ENCODE peak calls at places on chromosomes 13 and 19, in ten cellular contexts. N is stimulated activated CD4-positive, alpha-beta T cell treated with anti-CD3 and anti-CD28 coated beads, Interleukin-4, amount 100 ng/mL, for 1 hour; O is A549; A is endothelial cell; T is amygdala; X is NCI-H774; H is kidney; C is activated T-cell treated with anti-CD3 and anti-CD28 coated beads, Interleukin-2, amount 50 U/mL, for 1 hour; R is amniotic stem cell; M is neural crest cell. Q is an unnamed sample.
A peak's percentile ranks its signal among the peaks of the same experiment; 100 is the strongest.

GRCh38 chr19:46967578-46968018 is 52.0 kb upstream of the NPAS1 start:
- DNase-seq in N (no peak), O (no peak), A (no peak), T (no peak), X (no peak), H (peak; percentile 80), C (peak; percentile 31), R (no peak), M (no peak), Q (no peak)

GRCh38 chr19:47631681-47632446 is 22.9 kb downstream of the BICRA start:
- DNase-seq in N (no peak), O (no peak), A (no peak), T (no peak), X (no peak), H (no peak), C (no peak), R (no peak), M (no peak), Q (no peak)

GRCh38 chr13:114102521-114103288 is 29.7 kb downstream of the RASA3 start:
- DNase-seq in N (no peak), O (no peak), A (no peak), T (no peak), X (no peak), H (peak; percentile 59), C (peak; percentile 19), R (no peak), M (no peak), Q (no peak)

GRCh38 chr13:20124303-20124702 is 36.5 kb downstream of the GJA3 start:
- DNase-seq in N (no peak), O (no peak), A (no peak), T (no peak), X (no peak), H (no peak), C (no peak), R (no peak), M (no peak), Q (no peak)

GRCh38 chr19:28793391-28794168 is 419.4 kb downstream of the UQCRFS1 start:
- DNase-seq in N (no peak), O (no peak), A (peak; percentile 15), T (no peak), X (no peak), H (peak; percentile 69), C (no peak), R (no peak), M (peak; percentile 1), Q (no peak)

GRCh38 chr13:37923236-37923635 is 53.7 kb upstream of the TRPC4 start:
- DNase-seq in N (no peak), O (no peak), A (no peak), T (no peak), X (no peak), H (no peak), C (no peak), R (no peak), M (no peak), Q (no peak)

GRCh38 chr13:19984430-19985218 is 26.1 kb downstream of the ZMYM2 start:
- DNase-seq in N (no peak), O (peak; percentile 16), A (no peak), T (no peak), X (no peak), H (no peak), C (no peak), R (peak; percentile 22), M (no peak), Q (peak; percentile 48)

GRCh38 chr19:46218160-46218559 is 11.4 kb upstream of the IGFL1 start:
- DNase-seq in N (peak; percentile 34), O (peak; percentile 56), A (peak; percentile 59), T (no peak), X (no peak), H (peak; percentile 18), C (no peak), R (no peak), M (peak; percentile 63), Q (peak; percentile 18)

GRCh38 chr19:15501596-15501995 is 6.7 kb upstream of the CYP4F22 start:
- DNase-seq in N (no peak), O (no peak), A (no peak), T (no peak), X (no peak), H (peak; percentile 0), C (no peak), R (no peak), M (no peak), Q (no peak)

GRCh38 chr13:26062853-26063444 is 11.1 kb upstream of the SHISA2 start:
- DNase-seq in N (peak; percentile 15), O (peak; percentile 43), A (peak; percentile 54), T (peak; percentile 10), X (peak; percentile 13), H (no peak), C (peak; percentile 28), R (peak; percentile 59), M (peak; percentile 43), Q (peak; percentile 43)

GRCh38 chr13:110593430-110594130 is 21.8 kb upstream of the NAXD start:
- DNase-seq in N (no peak), O (peak; percentile 54), A (no peak), T (no peak), X (peak; percentile 68), H (no peak), C (no peak), R (no peak), M (no peak), Q (peak; percentile 59)

GRCh38 chr13:32722340-32722739 is 136.1 kb downstream of the PDS5B start:
- DNase-seq in N (no peak), O (no peak), A (no peak), T (no peak), X (no peak), H (no peak), C (no peak), R (no peak), M (no peak), Q (no peak)

GRCh38 chr19:47028372-47028672 is 8.7 kb downstream of the NPAS1 start:
- DNase-seq in N (no peak), O (no peak), A (peak; percentile 19), T (no peak), X (no peak), H (peak; percentile 22), C (no peak), R (no peak), M (no peak), Q (no peak)

GRCh38 chr13:30124131-30124768 is 183.1 kb downstream of the KATNAL1 start:
- DNase-seq in N (no peak), O (no peak), A (no peak), T (no peak), X (no peak), H (no peak), C (no peak), R (no peak), M (no peak), Q (no peak)

GRCh38 chr19:43625918-43626579 is 6.6 kb upstream of the ZNF428 start:
- DNase-seq in N (no peak), O (peak; percentile 71), A (no peak), T (no peak), X (no peak), H (no peak), C (no peak), R (no peak), M (no peak), Q (no peak)

GRCh38 chr13:59856281-59856810 is 307.4 kb downstream of the DIAPH3 start:
- DNase-seq in N (no peak), O (no peak), A (no peak), T (no peak), X (no peak), H (no peak), C (no peak), R (no peak), M (no peak), Q (peak; percentile 44)

GRCh38 chr19:15161028-15161984 is 39.5 kb downstream of the NOTCH3 start:
- DNase-seq in N (no peak), O (peak; percentile 64), A (no peak), T (no peak), X (no peak), H (no peak), C (no peak), R (no peak), M (peak; percentile 32), Q (peak; percentile 53)

GRCh38 chr13:72651196-72651595 is 76.2 kb downstream of the MZT1 start:
- DNase-seq in N (no peak), O (no peak), A (no peak), T (no peak), X (peak; percentile 1), H (no peak), C (no peak), R (no peak), M (no peak), Q (no peak)

GRCh38 chr13:21458816-21459701 is at the start of gene ZDHHC20:
- DNase-seq in N (peak; percentile 92), O (peak; percentile 75), A (peak; percentile 96), T (peak; percentile 81), X (peak; percentile 62), H (peak; percentile 94), C (peak; percentile 96), R (peak; percentile 69), M (peak; percentile 94), Q (peak; percentile 82)

GRCh38 chr13:19239114-19239860 is 57.7 kb upstream of the TUBA3C start:
- DNase-seq in N (no peak), O (no peak), A (no peak), T (no peak), X (no peak), H (no peak), C (no peak), R (no peak), M (no peak), Q (no peak)

GRCh38 chr13:82480415-82480814 is 1401.9 kb downstream of the SLITRK1 start:
- DNase-seq in N (no peak), O (no peak), A (no peak), T (no peak), X (no peak), H (no peak), C (no peak), R (peak; percentile 1), M (no peak), Q (no peak)

GRCh38 chr13:51814825-51815650 is 11.1 kb upstream of the DHRS12 start:
- DNase-seq in N (peak; percentile 66), O (peak; percentile 45), A (peak; percentile 73), T (no peak), X (peak; percentile 32), H (no peak), C (peak; percentile 73), R (peak; percentile 25), M (peak; percentile 67), Q (peak; percentile 63)

GRCh38 chr19:19597809-19598306 is 20.6 kb downstream of the PBX4 start:
- DNase-seq in N (peak; percentile 18), O (no peak), A (no peak), T (no peak), X (no peak), H (no peak), C (peak; percentile 47), R (no peak), M (no peak), Q (no peak)

GRCh38 chr13:104487006-104487405 is 1420.8 kb upstream of the SLC10A2 start:
- DNase-seq in N (no peak), O (no peak), A (no peak), T (no peak), X (no peak), H (no peak), C (no peak), R (no peak), M (no peak), Q (no peak)

GRCh38 chr13:110274687-110275086 is 32.3 kb downstream of the COL4A1 start:
- DNase-seq in N (no peak), O (peak; percentile 7), A (no peak), T (no peak), X (no peak), H (no peak), C (no peak), R (no peak), M (no peak), Q (no peak)

GRCh38 chr19:32674153-32674958 is 624 bp downstream of the ANKRD27 start:
- DNase-seq in N (no peak), O (no peak), A (peak; percentile 7), T (no peak), X (no peak), H (peak; percentile 56), C (no peak), R (no peak), M (no peak), Q (no peak)

GRCh38 chr13:27919934-27920676 is at the start of gene PDX1:
- DNase-seq in N (no peak), O (no peak), A (peak; percentile 66), T (no peak), X (no peak), H (peak; percentile 72), C (no peak), R (no peak), M (no peak), Q (peak; percentile 13)

GRCh38 chr19:46265217-46265828 is 31.5 kb upstream of the HIF3A start:
- DNase-seq in N (peak; percentile 52), O (peak; percentile 86), A (peak; percentile 82), T (peak; percentile 24), X (peak; percentile 74), H (no peak), C (peak; percentile 48), R (peak; percentile 22), M (peak; percentile 81), Q (peak; percentile 81)